ENCODE peak calls at places on chromosome 2, in seven cellular contexts. Q is esophagus muscularis mucosa, H is A549, F is K562, G is sigmoid colon, E is ovary, D is stomach. U is an unnamed sample.

GRCh38 chr2:69216535-69217332 is 170.3 kb downstream of the GFPT1 start:
- DNase-seq in H (no peak), G (no peak), F (no peak), E (no peak), Q (no peak), D (no peak), U (no peak)

GRCh38 chr2:196927318-196928225 is 1.1 kb upstream of the PGAP1 start:
- DNase-seq in E (peak), F (no peak), H (peak), Q (no peak), D (no peak), G (no peak), U (no peak)

GRCh38 chr2:134347756-134348155 is 93.9 kb downstream of the MGAT5 start:
- DNase-seq in G (no peak), Q (no peak), E (no peak), H (no peak), D (no peak), F (no peak), U (no peak)

GRCh38 chr2:15763106-15763821 is 171.6 kb downstream of the DDX1 start:
- DNase-seq in G (no peak), D (no peak), E (no peak), Q (no peak), F (no peak), H (no peak), U (no peak)

GRCh38 chr2:119484834-119485233 is 39.4 kb downstream of the SCTR start:
- DNase-seq in D (no peak), G (no peak), E (no peak), H (no peak), Q (peak), F (no peak), U (no peak)

GRCh38 chr2:237291138-237291792 is 122.7 kb downstream of the COL6A3 start:
- DNase-seq in G (peak), F (no peak), E (peak), Q (peak), D (peak), H (peak), U (peak)

GRCh38 chr2:82333697-82334096 is 2029.1 kb upstream of the LRRTM1 start:
- DNase-seq in H (no peak), F (no peak), Q (no peak), E (no peak), G (no peak), D (no peak), U (no peak)

GRCh38 chr2:157789161-157789720 is 86.9 kb downstream of the ACVR1 start:
- DNase-seq in G (peak), H (no peak), D (no peak), Q (no peak), F (no peak), E (no peak), U (no peak)

GRCh38 chr2:231104115-231104713 is 20.6 kb downstream of the HTR2B start:
- DNase-seq in H (peak), F (peak), G (peak), E (peak), Q (peak), D (peak), U (peak)

GRCh38 chr2:17620280-17620679 is 79.8 kb downstream of the VSNL1 start:
- DNase-seq in D (no peak), H (no peak), F (no peak), G (no peak), E (no peak), Q (no peak), U (no peak)

GRCh38 chr2:77018219-77018618 is 504.0 kb downstream of the LRRTM4 start:
- DNase-seq in F (no peak), G (no peak), H (no peak), E (no peak), D (no peak), Q (no peak), U (no peak)

GRCh38 chr2:67650292-67651133 is 253.4 kb downstream of the ETAA1 start:
- DNase-seq in G (peak), E (peak), Q (peak), H (peak), F (peak), D (peak), U (peak)
- TF ChIP-seq EP300 in G (peak), E (no peak), Q (no peak), H (no peak), F (no peak), D (no peak), U (no peak)

GRCh38 chr2:10410001-10410671 is 38.0 kb downstream of the ODC1 start:
- DNase-seq in D (no peak), F (no peak), Q (no peak), E (no peak), G (no peak), H (no peak), U (no peak)
- H3K27ac ChIP-seq in D (no peak), F (no peak), Q (no peak), E (no peak), G (no peak), H (no peak), U (no peak)

DNA sequence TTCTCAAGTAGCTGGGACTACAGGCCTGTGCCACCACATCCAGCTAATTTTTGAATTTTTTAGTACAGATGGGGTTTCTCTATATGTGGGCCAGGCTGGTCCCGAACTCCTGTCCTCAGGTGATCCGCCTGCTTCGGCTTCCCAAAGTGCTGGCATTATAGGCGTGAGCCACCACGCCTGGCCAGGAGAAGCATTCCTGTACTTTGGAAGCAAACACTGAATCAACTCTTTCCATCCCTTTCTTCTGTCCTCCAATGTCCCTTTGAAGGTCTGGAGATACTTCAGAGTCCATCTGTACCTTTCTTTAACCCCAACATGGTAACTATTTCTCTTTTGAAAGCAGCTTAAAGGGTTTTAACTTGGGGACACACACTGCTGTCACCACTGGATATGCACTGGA is 23.6 kb upstream of the MAP4K4 start:
- DNase-seq in F (no peak), G (no peak), D (no peak), H (no peak), Q (no peak), E (no peak), U (no peak)
- TF ChIP-seq EP300 in F (no peak), G (no peak), D (no peak), H (no peak), Q (no peak), E (no peak), U (no peak)

GRCh38 chr2:201237486-201238241 is 22.7 kb upstream of the CASP8 start:
- DNase-seq in F (no peak), G (no peak), D (no peak), Q (peak), H (no peak), E (no peak), U (no peak)

GRCh38 chr2:201235865-201236811 is 24.2 kb upstream of the CASP8 start:
- DNase-seq in D (no peak), E (peak), G (peak), Q (peak), H (peak), F (peak), U (no peak)

GRCh38 chr2:201233192-201234166 is 26.9 kb upstream of the CASP8 start:
- DNase-seq in Q (peak), F (peak), H (peak), E (peak), D (peak), G (peak), U (no peak)

GRCh38 chr2:201232125-201232815 is 28.1 kb upstream of the CASP8 start:
- DNase-seq in F (peak), D (peak), G (peak), Q (peak), E (peak), H (peak), U (peak)

DNA sequence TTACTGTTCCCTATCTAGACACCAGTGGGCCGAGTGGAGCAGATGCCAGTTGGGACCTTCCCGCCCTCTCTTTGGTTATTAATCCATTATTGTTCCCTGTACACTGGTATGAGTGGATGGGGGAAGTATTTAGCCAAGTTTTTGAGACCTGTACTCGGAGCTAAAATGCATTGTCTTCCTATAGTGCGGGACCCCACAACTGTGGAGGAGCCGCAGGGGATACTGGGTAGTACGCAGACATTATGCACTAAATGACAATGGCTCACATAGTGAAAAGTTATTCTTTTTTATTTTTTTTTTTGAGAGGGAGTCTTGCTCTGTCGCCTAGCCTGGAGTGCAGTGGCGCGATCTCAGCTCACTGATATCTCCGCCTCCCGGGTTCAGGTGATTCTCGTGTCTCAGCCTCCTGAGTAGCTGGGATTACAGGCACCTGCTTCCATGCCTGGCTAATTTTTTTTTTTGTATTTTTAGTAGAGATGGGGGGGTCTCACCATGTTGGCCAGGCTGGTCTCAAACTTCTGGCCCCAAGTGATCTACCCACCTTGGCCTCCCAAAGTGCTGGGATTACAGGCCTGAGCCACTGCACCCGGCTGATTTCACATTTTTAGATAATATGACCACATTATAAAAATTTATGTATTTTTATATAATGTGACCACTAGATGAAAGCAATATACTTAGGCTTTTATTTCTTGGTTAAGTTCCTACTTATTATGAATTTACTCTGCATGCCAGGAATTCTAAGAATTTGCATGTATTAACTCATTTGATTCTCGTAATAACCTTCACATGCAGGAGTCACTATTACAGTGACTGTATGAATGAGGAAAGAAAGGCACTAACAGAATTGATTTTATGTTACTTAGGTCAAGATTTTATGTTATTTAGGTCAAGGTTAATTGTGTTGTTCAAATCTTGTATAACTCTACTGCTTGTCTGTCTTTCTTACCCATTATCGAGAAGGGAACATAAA is 25.9 kb upstream of the CASP8 start:
- DNase-seq in D (no peak), Q (peak), G (no peak), F (no peak), H (no peak), E (no peak), U (no peak)
- H3K27ac ChIP-seq in D (peak), Q (no peak), G (no peak), F (peak), H (peak), E (no peak), U (no peak)

GRCh38 chr2:186183406-186183805 is 302.7 kb upstream of the ZC3H15 start:
- DNase-seq in H (no peak), D (no peak), Q (no peak), G (no peak), E (no peak), F (no peak), U (no peak)

DNA sequence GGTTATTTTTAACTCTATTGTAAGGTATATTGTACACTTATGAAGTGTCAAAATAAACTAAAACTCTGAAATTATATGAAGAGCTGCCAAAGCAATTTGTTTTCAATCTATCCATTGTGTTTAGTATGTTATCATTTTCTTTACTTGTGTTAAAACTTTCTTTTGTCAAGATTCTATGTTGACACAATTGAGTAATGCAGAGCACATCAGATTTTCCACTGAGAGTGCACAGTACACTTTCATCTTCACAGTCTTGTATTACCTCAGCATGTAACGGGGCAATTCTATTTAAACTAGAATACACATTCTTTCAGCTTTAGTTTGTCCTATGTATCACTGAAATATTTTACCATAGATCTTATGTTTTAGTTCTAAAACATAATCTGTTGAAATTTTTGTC is 304.4 kb upstream of the ZC3H15 start:
- DNase-seq in G (no peak), H (no peak), D (no peak), E (no peak), F (no peak), Q (no peak), U (no peak)
- TF ChIP-seq EP300 in G (no peak), H (no peak), D (no peak), E (no peak), F (no peak), Q (no peak), U (no peak)

GRCh38 chr2:190930411-190930810 is 49.8 kb downstream of the GLS start:
- DNase-seq in F (no peak), G (no peak), D (no peak), Q (no peak), E (no peak), H (no peak), U (no peak)
- H3K27ac ChIP-seq in F (no peak), G (no peak), D (no peak), Q (no peak), E (no peak), H (peak), U (no peak)

GRCh38 chr2:235485362-235485761 is 8.5 kb upstream of the AGAP1 start:
- DNase-seq in D (no peak), G (no peak), E (no peak), Q (no peak), H (no peak), F (peak), U (no peak)
- TF ChIP-seq EP300 in D (no peak), G (no peak), E (no peak), Q (no peak), H (no peak), F (no peak), U (no peak)

GRCh38 chr2:124804014-124804940 is 779.2 kb downstream of the CNTNAP5 start:
- DNase-seq in G (no peak), Q (no peak), E (no peak), H (peak), F (peak), D (no peak), U (no peak)
- H3K27ac ChIP-seq in G (no peak), Q (no peak), E (no peak), H (no peak), F (no peak), D (no peak), U (no peak)

DNA sequence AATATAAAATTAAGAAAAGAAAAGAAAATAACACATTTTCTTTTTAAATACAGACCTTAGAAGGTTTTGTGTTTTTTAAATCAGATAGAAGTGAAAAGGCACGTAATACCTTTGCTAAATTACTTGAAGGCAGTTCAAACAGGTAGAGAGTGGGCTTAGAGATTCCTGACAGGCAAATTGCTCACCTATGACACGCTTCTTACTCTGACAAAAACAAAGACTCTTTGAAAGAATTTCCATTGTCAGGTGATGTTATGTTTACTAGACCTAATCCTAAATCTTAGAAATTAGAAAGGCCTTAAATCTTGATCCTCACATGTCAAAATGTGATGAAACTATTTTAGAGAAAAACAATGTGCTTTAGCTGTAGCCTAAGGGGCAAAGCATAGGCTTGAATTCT is 522.9 kb downstream of the SOX11 start:
- DNase-seq in G (no peak), H (no peak), Q (no peak), E (no peak), D (no peak), F (no peak), U (no peak)
- TF ChIP-seq EP300 in G (no peak), H (no peak), Q (no peak), E (no peak), D (no peak), F (no peak), U (no peak)